ENCODE peak calls at places on chromosomes 16 and 17, in four cellular contexts. One of them, this sample, is unnamed.

GRCh38 chr17:82458885-82459424 is 414 bp downstream of the NARF start:
- DNase-seq in neural progenitor cell: peak; percentile 58
- DNase-seq in stomach: peak; percentile 36
- DNase-seq in colonic mucosa: peak; percentile 36
- DNase-seq in this sample: no peak

GRCh38 chr16:20801278-20801677 is 5.0 kb downstream of the ERI2 start:
- DNase-seq in neural progenitor cell: no peak
- DNase-seq in stomach: no peak
- DNase-seq in colonic mucosa: no peak
- DNase-seq in this sample: no peak

GRCh38 chr16:31063495-31063842 is 10.6 kb downstream of the ZNF668 start:
- DNase-seq in neural progenitor cell: no peak
- DNase-seq in stomach: no peak
- DNase-seq in colonic mucosa: no peak
- DNase-seq in this sample: no peak

GRCh38 chr17:48389903-48390302 is 40.1 kb downstream of the SKAP1 start:
- DNase-seq in neural progenitor cell: no peak
- DNase-seq in stomach: no peak
- DNase-seq in colonic mucosa: no peak
- DNase-seq in this sample: no peak

GRCh38 chr16:64657316-64658011 is 464.4 kb downstream of the CDH11 start:
- DNase-seq in neural progenitor cell: no peak
- DNase-seq in stomach: no peak
- DNase-seq in colonic mucosa: no peak
- DNase-seq in this sample: no peak

GRCh38 chr17:66386789-66387351 is 84.5 kb downstream of the PRKCA start:
- DNase-seq in neural progenitor cell: no peak
- DNase-seq in stomach: no peak
- DNase-seq in colonic mucosa: no peak
- DNase-seq in this sample: no peak

GRCh38 chr17:77323413-77324171 is 182.8 kb downstream of the SEC14L1 start:
- DNase-seq in neural progenitor cell: no peak
- DNase-seq in stomach: peak; percentile 38
- DNase-seq in colonic mucosa: peak; percentile 45
- DNase-seq in this sample: no peak

GRCh38 chr16:66427451-66427860 is 361 bp downstream of the BEAN1 start:
- DNase-seq in neural progenitor cell: no peak
- DNase-seq in stomach: no peak
- DNase-seq in colonic mucosa: no peak
- DNase-seq in this sample: no peak

GRCh38 chr16:9000664-9001063 is 37.0 kb upstream of the USP7 start:
- DNase-seq in neural progenitor cell: no peak
- DNase-seq in stomach: no peak
- DNase-seq in colonic mucosa: no peak
- DNase-seq in this sample: no peak

GRCh38 chr17:18031955-18032354 is 7.0 kb downstream of the ATPAF2 start:
- DNase-seq in neural progenitor cell: no peak
- DNase-seq in stomach: no peak
- DNase-seq in colonic mucosa: no peak
- DNase-seq in this sample: no peak

GRCh38 chr16:840561-841454 is 40.3 kb upstream of the GNG13 start:
- DNase-seq in neural progenitor cell: no peak
- DNase-seq in stomach: no peak
- DNase-seq in colonic mucosa: no peak
- DNase-seq in this sample: no peak

GRCh38 chr17:42387663-42388380 is 420 bp downstream of the STAT3 start:
- DNase-seq in neural progenitor cell: peak; percentile 68
- DNase-seq in stomach: peak; percentile 65
- DNase-seq in colonic mucosa: peak; percentile 66
- DNase-seq in this sample: peak; percentile 38

DNA sequence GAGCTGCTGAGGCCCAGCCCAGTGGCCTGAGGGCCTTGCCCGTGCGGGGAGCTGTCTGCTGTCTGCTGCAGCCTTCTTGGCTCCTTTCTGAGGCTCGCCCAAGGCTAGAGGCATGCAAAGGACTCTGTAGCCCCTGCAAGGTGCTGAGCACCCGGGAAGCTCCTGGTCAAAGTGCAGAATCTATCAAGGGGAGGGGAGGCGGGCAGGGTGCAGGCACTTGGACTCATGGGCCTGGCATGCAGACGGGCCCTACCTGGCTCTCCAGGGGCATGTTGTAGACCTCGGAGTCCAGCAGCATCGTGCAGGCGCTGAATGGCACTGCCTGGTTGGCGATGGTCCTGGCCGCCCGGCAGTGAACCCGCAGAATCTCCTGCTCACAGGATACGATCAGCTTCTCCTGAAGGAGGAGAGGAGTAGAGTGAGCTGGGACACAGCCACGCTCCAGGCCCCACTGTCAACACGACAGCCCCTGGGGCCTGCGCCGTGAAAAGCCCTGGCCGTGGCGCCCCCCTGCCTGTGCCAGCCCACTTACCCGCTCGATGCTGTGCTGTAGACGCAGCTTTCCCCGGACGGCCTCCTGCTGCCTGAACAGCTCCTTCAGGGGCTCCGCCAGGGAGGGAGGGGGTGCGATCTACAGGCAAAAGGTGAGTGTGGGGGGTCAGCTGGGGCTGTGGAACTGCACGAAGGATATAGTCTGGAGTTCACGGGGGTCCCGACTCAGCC is 57.2 kb downstream of the ZNF778 start:
- DNase-seq in neural progenitor cell: no peak
- DNase-seq in stomach: no peak
- DNase-seq in colonic mucosa: no peak
- DNase-seq in this sample: no peak
- H3K36me3 ChIP-seq in neural progenitor cell: no peaks in the 10 kb centered on the region
- H3K36me3 ChIP-seq in stomach: peaks cover 97% of the 10 kb centered on the region
- H3K36me3 ChIP-seq in colonic mucosa: peaks cover 16% of the 10 kb centered on the region
- H3K36me3 ChIP-seq in this sample: peaks cover 86% of the 10 kb centered on the region

DNA sequence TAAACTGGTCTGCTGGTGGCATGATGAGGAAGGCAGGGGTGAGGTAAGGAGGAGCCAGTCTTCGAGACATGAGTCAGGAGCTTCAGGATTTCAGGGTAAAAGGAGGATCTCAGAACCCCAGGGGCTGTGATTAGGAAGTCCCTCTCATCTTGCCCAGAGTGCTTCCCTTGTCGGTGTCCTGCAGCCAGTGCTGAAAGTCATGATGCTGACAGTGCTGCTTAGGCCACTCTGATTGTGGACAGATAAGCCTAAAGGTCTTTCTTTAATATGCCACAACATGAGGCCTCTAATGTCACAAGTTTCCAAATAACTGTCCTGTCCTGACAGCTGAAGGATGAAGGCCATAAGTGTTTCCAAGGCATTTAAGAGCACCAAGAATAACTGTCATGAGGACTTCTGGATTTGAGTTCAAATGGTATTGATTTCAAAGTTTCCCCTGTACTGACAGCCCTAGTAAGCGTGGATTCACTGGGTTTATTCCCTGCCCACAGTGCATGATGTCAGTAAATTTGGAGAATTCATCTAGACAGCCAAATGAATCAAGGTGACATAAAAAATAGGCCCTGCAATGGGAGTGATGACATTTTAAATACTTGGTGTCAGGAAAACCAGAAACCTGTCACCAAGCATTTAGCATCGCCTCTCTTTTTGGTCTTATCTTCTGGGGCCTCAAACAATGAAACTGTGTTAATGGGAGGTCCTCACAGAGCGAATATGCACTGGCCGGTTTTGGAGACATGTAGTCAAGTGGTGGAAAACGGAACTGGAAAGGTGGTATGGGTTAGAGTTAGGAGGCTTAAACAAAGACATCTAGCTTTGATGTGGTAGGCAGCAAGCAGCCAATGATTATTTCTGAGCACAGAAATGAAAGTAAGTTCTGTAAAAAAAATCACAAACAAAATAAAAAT is 29.2 kb downstream of the COG4 start:
- DNase-seq in neural progenitor cell: no peak
- DNase-seq in stomach: no peak
- DNase-seq in colonic mucosa: no peak
- DNase-seq in this sample: no peak
- H3K36me3 ChIP-seq in neural progenitor cell: peaks cover 7% of the 10 kb centered on the region
- H3K36me3 ChIP-seq in stomach: peaks cover 98% of the 10 kb centered on the region
- H3K36me3 ChIP-seq in colonic mucosa: no peaks in the 10 kb centered on the region
- H3K36me3 ChIP-seq in this sample: peaks cover 82% of the 10 kb centered on the region

GRCh38 chr16:87463722-87464690 is 28.8 kb downstream of the ZCCHC14 start:
- DNase-seq in neural progenitor cell: no peak
- DNase-seq in stomach: no peak
- DNase-seq in colonic mucosa: no peak
- DNase-seq in this sample: no peak
- H3K36me3 ChIP-seq in neural progenitor cell: no peaks in the 10 kb centered on the region
- H3K36me3 ChIP-seq in stomach: peaks cover 9% of the 10 kb centered on the region
- H3K36me3 ChIP-seq in colonic mucosa: peaks cover 4% of the 10 kb centered on the region
- H3K36me3 ChIP-seq in this sample: peaks cover 8% of the 10 kb centered on the region

GRCh38 chr16:2704983-2705275 is 15.1 kb downstream of the PRSS27 start:
- DNase-seq in neural progenitor cell: no peak
- DNase-seq in stomach: no peak
- DNase-seq in colonic mucosa: no peak
- DNase-seq in this sample: no peak
- H3K36me3 ChIP-seq in neural progenitor cell: no peaks in the 10 kb centered on the region
- H3K36me3 ChIP-seq in stomach: peaks cover 100% of the 10 kb centered on the region
- H3K36me3 ChIP-seq in colonic mucosa: peaks cover 21% of the 10 kb centered on the region
- H3K36me3 ChIP-seq in this sample: peaks cover 74% of the 10 kb centered on the region

This sample was measured in left ventricle myocardium inferior.